ENCODE peak calls at places on chromosomes 5 and 9, in seven cellular contexts. U is transverse colon, L is endothelial cell, V is esophagus muscularis mucosa, Y is GM23338, B is neural crest cell, X is RWPE1. R is an unnamed sample.

GRCh38 chr9:22392523-22392922 is 54.1 kb upstream of the DMRTA1 start:
- DNase-seq in B (no peak), L (no peak), U (no peak), V (no peak), X (no peak), Y (no peak), R (no peak)

GRCh38 chr9:111037744-111038335 is 430 bp downstream of the LPAR1 start:
- DNase-seq in V (no peak), Y (peak), L (peak), U (peak), X (peak), B (peak), R (peak)

GRCh38 chr9:85715587-85715986 is 26.2 kb downstream of the AGTPBP1 start:
- DNase-seq in L (no peak), Y (no peak), V (no peak), B (no peak), U (no peak), X (no peak), R (no peak)

GRCh38 chr5:151651997-151652645 is 34.6 kb downstream of the SPARC start:
- DNase-seq in L (peak), U (peak), V (no peak), X (peak), Y (peak), B (peak), R (peak)

GRCh38 chr5:27906481-27906880 is 868.1 kb upstream of the CDH9 start:
- DNase-seq in U (no peak), X (peak), V (no peak), B (no peak), L (no peak), Y (peak), R (no peak)

GRCh38 chr9:132699926-132700325 is 29.7 kb downstream of the GTF3C4 start:
- DNase-seq in V (no peak), B (no peak), L (no peak), Y (no peak), X (no peak), U (no peak), R (no peak)

GRCh38 chr5:139844472-139845145 is 49.0 kb downstream of the PSD2 start:
- DNase-seq in X (peak), B (peak), Y (peak), V (no peak), U (peak), L (peak), R (peak)

GRCh38 chr5:72427488-72428437 is 79.4 kb downstream of the ZNF366 start:
- DNase-seq in L (no peak), X (peak), U (no peak), Y (peak), V (no peak), B (no peak), R (no peak)

GRCh38 chr5:172379481-172379880 is 74.8 kb downstream of the SH3PXD2B start:
- DNase-seq in L (no peak), B (no peak), V (no peak), U (no peak), X (no peak), Y (no peak), R (no peak)

GRCh38 chr9:131405858-131406566 is 12.1 kb downstream of the PRRC2B start:
- DNase-seq in U (no peak), L (no peak), Y (no peak), B (no peak), V (no peak), X (no peak), R (no peak)

GRCh38 chr5:140553657-140554056 is 3.6 kb downstream of the SRA1 start:
- DNase-seq in L (no peak), U (no peak), V (no peak), Y (no peak), B (no peak), X (no peak), R (no peak)

GRCh38 chr9:135159801-135160200 is 72.3 kb downstream of the OLFM1 start:
- DNase-seq in X (no peak), Y (no peak), U (no peak), B (no peak), V (no peak), L (no peak), R (no peak)

GRCh38 chr5:90184764-90185163 is 224.8 kb downstream of the CETN3 start:
- DNase-seq in V (no peak), U (no peak), B (no peak), Y (no peak), L (no peak), X (no peak), R (no peak)

GRCh38 chr5:3194684-3195083 is 400.9 kb upstream of the IRX1 start:
- DNase-seq in B (no peak), L (no peak), X (no peak), V (no peak), U (no peak), Y (peak), R (no peak)

GRCh38 chr9:89318123-89319014 is at the start of gene SECISBP2:
- DNase-seq in U (peak), Y (peak), X (peak), L (peak), B (peak), V (peak), R (peak)

GRCh38 chr5:77635617-77636422 is 2.7 kb downstream of the OTP start:
- DNase-seq in B (no peak), U (no peak), V (no peak), Y (peak), L (no peak), X (peak), R (no peak)

GRCh38 chr5:131450941-131451340 is 184.1 kb downstream of the RAPGEF6 start:
- DNase-seq in U (no peak), B (no peak), Y (no peak), V (no peak), L (no peak), X (no peak), R (no peak)

GRCh38 chr5:2748180-2748840 is 3.2 kb downstream of the IRX2 start:
- DNase-seq in U (no peak), X (no peak), L (no peak), Y (peak), V (peak), B (no peak), R (no peak)

GRCh38 chr5:116626272-116626723 is 51.7 kb upstream of the SEMA6A start:
- DNase-seq in Y (no peak), U (peak), L (no peak), B (no peak), X (no peak), V (peak), R (no peak)

GRCh38 chr9:13485068-13485596 is 205.6 kb upstream of the MPDZ start:
- DNase-seq in B (no peak), Y (no peak), X (peak), U (peak), L (no peak), V (no peak), R (no peak)

GRCh38 chr5:78741014-78741413 is 92.4 kb upstream of the LHFPL2 start:
- DNase-seq in B (no peak), U (no peak), X (no peak), L (no peak), Y (no peak), V (no peak), R (no peak)

GRCh38 chr5:150562832-150563231 is 54.9 kb downstream of the NDST1 start:
- DNase-seq in B (peak), Y (peak), L (peak), X (peak), V (no peak), U (peak), R (no peak)

GRCh38 chr9:42852133-42852532 is 668.7 kb downstream of the SPATA31A6 start:
- DNase-seq in B (peak), U (no peak), V (no peak), L (peak), Y (peak), X (peak), R (peak)
- TF ChIP-seq CTCF in B (no peak), U (no peak), V (no peak), L (no peak), Y (peak), X (peak), R (peak)

DNA sequence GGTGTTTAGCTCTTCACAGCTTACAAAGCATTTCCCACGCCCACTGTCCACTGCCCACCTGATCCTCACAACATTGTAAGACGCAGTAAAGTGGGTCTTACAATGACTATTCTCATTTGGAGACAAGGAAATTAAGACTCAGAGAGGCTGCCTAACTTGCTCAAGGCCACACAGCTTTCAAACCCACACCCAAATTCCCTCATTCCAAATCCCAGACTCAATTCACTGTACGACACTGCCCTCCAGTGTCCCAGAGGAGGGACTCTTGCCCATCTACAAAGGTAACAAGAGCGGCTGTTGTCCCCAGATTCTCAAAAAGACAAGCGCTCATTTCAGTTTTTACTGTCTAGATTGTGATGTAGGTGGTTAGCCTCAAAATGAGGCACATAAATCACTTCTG is 184.6 kb downstream of the ACTL7B start:
- DNase-seq in X (peak), U (no peak), L (no peak), B (no peak), Y (peak), V (no peak), R (no peak)
- TF ChIP-seq CTCF in X (no peak), U (no peak), L (peak), B (peak), Y (peak), V (no peak), R (peak)

DNA sequence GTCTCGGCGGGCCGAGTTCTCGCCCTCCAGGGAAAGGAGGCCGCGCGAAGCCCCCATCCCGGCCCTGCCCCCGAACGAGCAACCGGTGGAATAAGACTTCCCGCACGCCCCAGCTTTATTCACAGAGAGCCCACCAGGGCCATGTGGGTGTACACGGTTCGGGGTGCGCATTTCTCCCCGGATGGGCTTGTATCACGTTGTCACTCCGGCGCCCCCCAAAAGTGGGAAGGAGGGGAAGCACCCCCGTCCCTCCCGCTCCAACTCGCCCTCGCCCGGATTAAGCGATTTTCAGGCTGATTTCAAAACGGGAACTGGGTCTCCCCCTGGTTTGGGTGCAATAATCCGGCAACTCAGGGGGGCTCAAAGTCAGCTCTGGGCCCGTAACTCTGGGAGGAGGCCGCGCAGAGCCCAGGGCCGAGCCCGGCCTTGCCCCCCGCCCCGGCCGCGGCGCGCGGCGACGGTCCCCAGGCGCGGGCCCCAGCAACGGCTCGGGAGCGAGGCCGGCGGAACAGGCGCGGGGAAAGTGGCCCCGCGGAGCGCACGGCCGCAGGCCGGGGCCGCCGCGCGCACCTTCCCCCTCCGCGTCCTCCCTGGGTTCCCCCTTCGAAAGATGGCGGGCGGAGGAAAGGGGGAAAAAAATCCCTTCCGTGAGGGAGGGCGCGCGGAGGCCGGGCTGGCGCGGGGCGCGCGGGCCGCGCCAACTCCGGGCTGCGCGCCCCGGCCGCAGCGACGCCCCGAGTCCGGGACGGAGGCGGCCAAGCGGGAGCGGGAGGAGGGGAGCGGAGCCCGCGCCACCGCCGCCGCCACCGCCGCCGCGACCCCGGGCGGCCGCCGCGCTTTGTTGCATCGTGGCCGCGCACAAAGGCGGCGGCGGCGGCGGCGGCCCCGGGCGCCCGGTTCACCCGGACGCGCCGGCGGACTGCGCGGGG is 639 bp downstream of the BRD3 start:
- DNase-seq in Y (peak), V (no peak), U (peak), X (peak), L (peak), B (peak), R (peak)
- TF ChIP-seq CTCF in Y (no peak), V (no peak), U (no peak), X (no peak), L (no peak), B (no peak), R (no peak)

GRCh38 chr5:100311811-100312210 is 223.4 kb upstream of the FAM174A start:
- DNase-seq in X (no peak), V (no peak), Y (no peak), B (no peak), L (no peak), U (no peak), R (no peak)
- TF ChIP-seq CTCF in X (no peak), V (no peak), Y (no peak), B (peak), L (no peak), U (no peak), R (no peak)

DNA sequence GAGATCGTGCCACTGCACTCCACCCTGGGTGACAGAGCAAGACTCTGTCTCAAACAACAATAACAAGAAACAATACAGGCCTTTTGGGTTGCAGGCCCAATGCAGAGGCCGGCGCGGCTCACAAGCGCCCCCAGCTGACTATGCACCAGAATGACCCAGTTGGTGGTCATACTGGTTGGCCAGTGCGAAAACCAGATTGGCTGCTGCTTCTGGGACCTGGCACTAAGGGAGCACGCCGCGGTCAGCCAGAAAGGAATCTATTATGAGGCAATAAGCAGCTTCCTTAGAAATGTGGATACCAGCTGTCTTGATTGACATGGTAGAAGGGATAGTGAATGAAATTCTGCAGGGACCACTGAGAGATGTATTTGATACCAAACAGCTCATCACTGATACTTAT is 35.0 kb downstream of the RANBP17 start:
- DNase-seq in U (no peak), X (no peak), Y (peak), L (peak), B (peak), V (no peak), R (no peak)
- TF ChIP-seq CTCF in U (no peak), X (no peak), Y (peak), L (peak), B (peak), V (no peak), R (peak)

GRCh38 chr5:176592573-176592972 is 17.4 kb downstream of the GPRIN1 start:
- DNase-seq in V (no peak), Y (no peak), L (no peak), U (no peak), X (no peak), B (no peak), R (no peak)
- TF ChIP-seq CTCF in V (no peak), Y (no peak), L (no peak), U (no peak), X (no peak), B (no peak), R (no peak)